ENCODE peak calls at places on chromosomes 6 and 20, in four cellular contexts. One of them, this sample, is unnamed.

GRCh38 chr6:158596861-158597260 is 37.0 kb downstream of the TMEM181 start:
- DNase-seq in cardiac muscle cell: no peak
- DNase-seq in retina: peak
- DNase-seq in left kidney: no peak
- DNase-seq in this sample: peak

GRCh38 chr20:45630366-45630765 is 718 bp downstream of the WFDC9 start:
- DNase-seq in cardiac muscle cell: no peak
- DNase-seq in retina: no peak
- DNase-seq in left kidney: no peak
- DNase-seq in this sample: no peak

GRCh38 chr20:36304786-36305495 is 1.2 kb upstream of the DLGAP4 start:
- DNase-seq in cardiac muscle cell: peak
- DNase-seq in retina: no peak
- DNase-seq in left kidney: peak
- DNase-seq in this sample: no peak

GRCh38 chr20:16587066-16587465 is 13.8 kb upstream of the KIF16B start:
- DNase-seq in cardiac muscle cell: no peak
- DNase-seq in retina: no peak
- DNase-seq in left kidney: no peak
- DNase-seq in this sample: no peak

GRCh38 chr20:48584391-48585249 is 243.2 kb downstream of the PREX1 start:
- DNase-seq in cardiac muscle cell: peak
- DNase-seq in retina: peak
- DNase-seq in left kidney: peak
- DNase-seq in this sample: no peak

GRCh38 chr6:31888281-31889258 is 8.9 kb downstream of the EHMT2 start:
- DNase-seq in cardiac muscle cell: peak
- DNase-seq in retina: no peak
- DNase-seq in left kidney: no peak
- DNase-seq in this sample: peak

GRCh38 chr6:129544892-129545612 is 164.9 kb downstream of the ARHGAP18 start:
- DNase-seq in cardiac muscle cell: no peak
- DNase-seq in retina: no peak
- DNase-seq in left kidney: no peak
- DNase-seq in this sample: no peak

GRCh38 chr6:129695373-129696027 is 14.5 kb downstream of the ARHGAP18 start:
- DNase-seq in cardiac muscle cell: no peak
- DNase-seq in retina: no peak
- DNase-seq in left kidney: no peak
- DNase-seq in this sample: no peak

GRCh38 chr6:137417411-137417810 is 76.8 kb downstream of the OLIG3 start:
- DNase-seq in cardiac muscle cell: no peak
- DNase-seq in retina: no peak
- DNase-seq in left kidney: no peak
- DNase-seq in this sample: no peak

GRCh38 chr6:89941031-89941775 is 46.9 kb downstream of the GJA10 start:
- DNase-seq in cardiac muscle cell: no peak
- DNase-seq in retina: no peak
- DNase-seq in left kidney: peak
- DNase-seq in this sample: no peak

GRCh38 chr6:121951918-121952379 is 447.5 kb upstream of the HSF2 start:
- DNase-seq in cardiac muscle cell: no peak
- DNase-seq in retina: no peak
- DNase-seq in left kidney: no peak
- DNase-seq in this sample: no peak

GRCh38 chr20:4665591-4665990 is 56.1 kb upstream of the PRND start:
- DNase-seq in cardiac muscle cell: no peak
- DNase-seq in retina: no peak
- DNase-seq in left kidney: no peak
- DNase-seq in this sample: no peak

GRCh38 chr20:51510961-51511360 is 31.6 kb downstream of the NFATC2 start:
- DNase-seq in cardiac muscle cell: no peak
- DNase-seq in retina: no peak
- DNase-seq in left kidney: no peak
- DNase-seq in this sample: no peak